ENCODE peak calls at places on chromosome 21, in six cellular contexts. U, R, J, X, Z and B are unnamed samples.

GRCh38 chr21:43311303-43311817 is 115.6 kb downstream of the SIK1 start:
- DNase-seq in J (no peak), R (no peak), X (no peak), Z (no peak), U (no peak), B (no peak)

GRCh38 chr21:32581732-32582131 is 3.6 kb downstream of the TCP10L start:
- DNase-seq in R (no peak), X (no peak), U (no peak), Z (no peak), J (peak), B (no peak)

GRCh38 chr21:37166733-37167132 is 93.7 kb downstream of the TTC3 start:
- DNase-seq in J (peak), X (no peak), U (no peak), Z (no peak), R (no peak), B (peak)

GRCh38 chr21:43312011-43312410 is 114.9 kb downstream of the SIK1 start:
- DNase-seq in J (no peak), Z (no peak), X (no peak), U (no peak), R (no peak), B (no peak)

GRCh38 chr21:44425895-44426662 is 29.2 kb upstream of the LRRC3 start:
- DNase-seq in U (no peak), J (no peak), X (no peak), R (no peak), Z (no peak), B (no peak)

GRCh38 chr21:35607406-35607805 is 452.9 kb downstream of the SETD4 start:
- DNase-seq in U (no peak), X (no peak), J (no peak), Z (no peak), R (no peak), B (no peak)

GRCh38 chr21:18705971-18706370 is 302.4 kb upstream of the TMPRSS15 start:
- DNase-seq in X (no peak), R (no peak), U (no peak), Z (no peak), J (no peak), B (no peak)

GRCh38 chr21:26469789-26470188 is 103.3 kb downstream of the CYYR1 start:
- DNase-seq in Z (no peak), U (peak), R (no peak), J (peak), X (peak), B (no peak)

GRCh38 chr21:31482460-31482859 is 138.4 kb upstream of the TIAM1 start:
- DNase-seq in J (no peak), R (no peak), Z (no peak), X (no peak), U (no peak), B (no peak)

GRCh38 chr21:25871566-25871965 is 136.8 kb downstream of the GABPA start:
- DNase-seq in Z (peak), U (no peak), R (no peak), X (no peak), J (no peak), B (peak)

GRCh38 chr21:36846624-36847023 is 119.8 kb downstream of the HLCS start:
- DNase-seq in J (no peak), X (peak), U (peak), Z (no peak), R (no peak), B (no peak)

GRCh38 chr21:44931137-44931500 is 8.7 kb upstream of the SLX9 start:
- DNase-seq in J (peak), R (no peak), X (peak), Z (no peak), U (no peak), B (no peak)

GRCh38 chr21:36510911-36511310 is 31.0 kb upstream of the CLDN14 start:
- DNase-seq in R (no peak), X (no peak), J (no peak), Z (no peak), U (no peak), B (no peak)

GRCh38 chr21:45980697-45981096 is 873 bp upstream of the COL6A1 start:
- DNase-seq in J (no peak), U (no peak), Z (no peak), X (no peak), R (no peak), B (no peak)
- H3K4me3 ChIP-seq in J (no peak), U (peak), Z (peak), X (peak), R (no peak), B (no peak)

GRCh38 chr21:14952916-14953315 is 111.9 kb downstream of the NRIP1 start:
- DNase-seq in R (no peak), X (no peak), J (no peak), Z (no peak), U (no peak), B (peak)
- H2BK5ac ChIP-seq in R (no peak), X (no peak), J (no peak), Z (no peak), U (no peak), B (no peak)

GRCh38 chr21:15825699-15826098 is 95.9 kb downstream of the USP25 start:
- DNase-seq in J (no peak), R (no peak), Z (no peak), U (no peak), X (no peak), B (no peak)

GRCh38 chr21:15826908-15827601 is 97.3 kb downstream of the USP25 start:
- DNase-seq in R (no peak), Z (no peak), U (no peak), J (no peak), X (no peak), B (no peak)

GRCh38 chr21:15826147-15826780 is 96.5 kb downstream of the USP25 start:
- DNase-seq in R (peak), X (peak), U (peak), J (peak), Z (no peak), B (peak)

GRCh38 chr21:15831497-15831896 is 101.7 kb downstream of the USP25 start:
- DNase-seq in X (no peak), R (no peak), U (no peak), J (no peak), Z (no peak), B (no peak)
- H3K9ac ChIP-seq in X (no peak), R (no peak), U (no peak), J (no peak), Z (no peak), B (no peak)

GRCh38 chr21:41768371-41769042 is 1.7 kb upstream of the RIPK4 start:
- DNase-seq in J (peak), X (peak), U (peak), R (no peak), Z (no peak), B (peak)

GRCh38 chr21:41769521-41769920 is 2.7 kb upstream of the RIPK4 start:
- DNase-seq in J (no peak), X (no peak), U (no peak), R (no peak), Z (no peak), B (no peak)

GRCh38 chr21:41769933-41770332 is 3.1 kb upstream of the RIPK4 start:
- DNase-seq in U (no peak), R (no peak), X (no peak), J (no peak), Z (no peak), B (no peak)

GRCh38 chr21:41767606-41768370 is 936 bp upstream of the RIPK4 start:
- DNase-seq in X (no peak), Z (no peak), J (no peak), R (no peak), U (peak), B (no peak)

GRCh38 chr21:41769106-41769505 is 2.3 kb upstream of the RIPK4 start:
- DNase-seq in U (no peak), R (no peak), X (no peak), J (no peak), Z (no peak), B (no peak)
- H3K4me3 ChIP-seq in U (peak), R (no peak), X (peak), J (no peak), Z (peak), B (no peak)

DNA sequence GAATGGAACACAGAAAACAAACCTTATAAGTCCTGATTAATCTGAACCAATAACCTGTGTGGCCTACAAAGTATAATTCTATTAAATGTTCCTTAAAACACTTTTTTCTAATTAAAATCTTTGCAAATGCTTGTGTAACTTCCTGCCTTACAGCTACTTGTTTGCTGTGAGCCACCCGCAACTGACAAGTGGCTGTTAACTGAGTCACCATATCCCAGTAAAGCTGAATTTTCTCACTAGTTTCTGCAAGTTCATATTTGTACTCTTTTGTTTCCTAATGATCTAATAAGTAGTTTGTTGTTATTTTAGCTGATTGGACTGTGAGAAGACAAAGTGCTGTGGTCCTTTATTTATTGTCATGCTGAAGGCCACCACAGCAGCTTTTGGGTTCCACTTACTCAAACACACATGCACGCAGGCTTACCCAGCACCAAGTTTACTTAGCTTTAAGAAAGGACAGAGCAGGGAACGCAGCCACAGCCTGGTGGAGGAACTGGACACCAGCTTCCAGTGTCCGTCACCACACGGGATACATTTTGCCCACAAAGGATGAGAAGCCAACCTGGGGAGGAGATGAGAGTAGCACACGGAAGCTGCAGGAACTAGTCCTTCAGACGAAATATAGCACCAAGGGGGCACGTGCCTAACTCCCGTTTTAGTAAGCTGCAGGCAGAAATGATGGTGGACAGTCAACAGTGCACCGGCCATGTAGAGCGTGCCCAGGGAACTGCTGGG is 47.8 kb downstream of the LCA5L start:
- DNase-seq in J (no peak), X (peak), Z (no peak), U (no peak), R (no peak), B (no peak)
- H2BK5ac ChIP-seq in J (no peak), X (no peak), Z (peak), U (no peak), R (no peak), B (no peak)

GRCh38 chr21:42051788-42052187 is 19.3 kb upstream of the UMODL1 start:
- DNase-seq in X (no peak), U (no peak), R (no peak), J (no peak), Z (no peak), B (no peak)

GRCh38 chr21:42049578-42050430 is 21.3 kb upstream of the UMODL1 start:
- DNase-seq in J (no peak), U (no peak), Z (no peak), R (no peak), X (no peak), B (no peak)

GRCh38 chr21:42044871-42045495 is 26.1 kb upstream of the UMODL1 start:
- DNase-seq in Z (no peak), J (no peak), R (no peak), X (no peak), U (no peak), B (no peak)

GRCh38 chr21:42048870-42049577 is 22.1 kb upstream of the UMODL1 start:
- DNase-seq in R (no peak), Z (no peak), X (no peak), U (no peak), J (no peak), B (no peak)

GRCh38 chr21:42047821-42048613 is 23.1 kb upstream of the UMODL1 start:
- DNase-seq in U (peak), R (no peak), X (peak), J (no peak), Z (no peak), B (no peak)
- H3K9ac ChIP-seq in U (no peak), R (no peak), X (peak), J (no peak), Z (no peak), B (no peak)